ENCODE peak calls at places on chromosome 15, in five cellular contexts. D is foreskin keratinocyte; Z is GM12891; S is naive thymus-derived CD8-positive, alpha-beta T cell; T is heart left ventricle. I is an unnamed sample.

GRCh38 chr15:75058127-75058905 is 34.9 kb downstream of the PPCDC start:
- DNase-seq in T (no peak), S (no peak), D (no peak), Z (no peak), I (no peak)

GRCh38 chr15:55403531-55403930 is 4.6 kb downstream of the CCPG1 start:
- DNase-seq in D (no peak), T (no peak), S (no peak), Z (no peak), I (no peak)

GRCh38 chr15:63899193-63899592 is 65.4 kb upstream of the HERC1 start:
- DNase-seq in T (peak), S (no peak), Z (no peak), D (no peak), I (no peak)

GRCh38 chr15:50652671-50653070 is 33.9 kb downstream of the TRPM7 start:
- DNase-seq in Z (no peak), S (no peak), T (no peak), D (no peak), I (no peak)

GRCh38 chr15:79985571-79985970 is 14.6 kb upstream of the BCL2A1 start:
- DNase-seq in Z (no peak), S (no peak), T (no peak), D (no peak), I (no peak)

GRCh38 chr15:48411971-48412591 is 80.9 kb downstream of the DUT start:
- DNase-seq in T (no peak), Z (no peak), D (no peak), S (no peak), I (no peak)

GRCh38 chr15:56208641-56209155 is 35.0 kb downstream of the RFX7 start:
- DNase-seq in T (no peak), Z (no peak), D (no peak), S (no peak), I (no peak)

GRCh38 chr15:85036716-85037115 is 55.1 kb downstream of the PDE8A start:
- DNase-seq in D (no peak), T (no peak), Z (no peak), S (no peak), I (no peak)

GRCh38 chr15:71136159-71137137 is 21.2 kb downstream of the THSD4 start:
- DNase-seq in D (peak), Z (no peak), S (no peak), T (no peak), I (no peak)

GRCh38 chr15:77856718-77857346 is 220.7 kb downstream of the TBC1D2B start:
- DNase-seq in T (no peak), Z (no peak), S (no peak), D (no peak), I (peak)

GRCh38 chr15:40764766-40765136 is 883 bp downstream of the GCHFR start:
- DNase-seq in S (no peak), D (no peak), T (no peak), Z (no peak), I (no peak)

GRCh38 chr15:77659350-77660321 is 26.9 kb upstream of the LINGO1 start:
- DNase-seq in T (peak), S (no peak), D (no peak), Z (peak), I (peak)